ENCODE peak calls at places on chromosomes 1 and 21, in five cellular contexts. T is A549, P is heart right ventricle, E is tibial artery, R is psoas muscle. N is an unnamed sample.

GRCh38 chr1:155929057-155929456 is 5.2 kb downstream of the KHDC4 start:
- DNase-seq in R (no peak), P (no peak), E (no peak), T (no peak), N (no peak)

GRCh38 chr21:41839387-41840000 is 39.6 kb downstream of the PRDM15 start:
- DNase-seq in P (no peak), R (no peak), E (no peak), T (no peak), N (no peak)

GRCh38 chr1:238329671-238330070 is 438.9 kb upstream of the ZP4 start:
- DNase-seq in P (no peak), E (no peak), R (no peak), T (no peak), N (no peak)

GRCh38 chr21:44253832-44254700 is 7.6 kb downstream of the DNMT3L start:
- DNase-seq in P (no peak), E (peak), T (no peak), R (peak), N (no peak)

GRCh38 chr1:156004843-156005593 is 15.7 kb downstream of the SSR2 start:
- DNase-seq in T (no peak), P (no peak), R (no peak), E (no peak), N (no peak)

GRCh38 chr1:163069142-163069541 is at the start of gene RGS4:
- DNase-seq in E (peak), P (peak), T (peak), R (peak), N (peak)

GRCh38 chr21:17799414-17800164 is 19.6 kb downstream of the C21orf91 start:
- DNase-seq in R (no peak), E (no peak), P (no peak), T (no peak), N (no peak)

GRCh38 chr1:84960371-84960770 is 36.5 kb downstream of the MCOLN2 start:
- DNase-seq in R (no peak), T (no peak), P (no peak), E (no peak), N (no peak)

GRCh38 chr1:230713138-230713537 is 784 bp downstream of the AGT start:
- DNase-seq in R (no peak), P (no peak), E (no peak), T (no peak), N (no peak)
- H3K27ac ChIP-seq in R (peak), P (peak), E (peak), T (no peak), N (no peak)

GRCh38 chr1:41562328-41562727 is 77.8 kb upstream of the EDN2 start:
- DNase-seq in E (no peak), T (no peak), R (no peak), P (no peak), N (no peak)
- H3K27ac ChIP-seq in E (no peak), T (no peak), R (no peak), P (no peak), N (no peak)

DNA sequence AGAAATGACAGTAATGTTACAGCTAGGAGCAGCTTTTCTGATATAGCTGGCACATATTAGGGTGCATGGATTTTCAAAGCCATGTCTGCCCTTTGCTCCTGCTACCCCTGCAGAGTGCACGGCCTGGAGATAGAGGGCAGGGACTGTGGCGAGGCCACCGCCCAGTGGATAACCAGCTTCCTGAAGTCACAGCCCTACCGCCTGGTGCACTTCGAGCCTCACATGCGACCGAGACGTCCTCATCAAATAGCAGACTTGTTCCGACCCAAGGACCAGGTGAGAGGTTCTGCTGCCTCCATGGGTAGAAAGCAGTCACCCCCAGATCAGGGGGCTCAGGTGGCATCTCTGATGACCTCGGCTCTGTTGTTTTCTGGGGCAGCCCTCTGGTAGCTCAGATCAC is 9.8 kb downstream of the MTARC1 start:
- DNase-seq in E (no peak), R (no peak), T (no peak), P (no peak), N (no peak)
- H3K27ac ChIP-seq in E (no peak), R (no peak), T (no peak), P (no peak), N (no peak)

GRCh38 chr1:109726728-109727127 is 14.1 kb downstream of the GSTM3 start:
- DNase-seq in R (no peak), T (no peak), P (no peak), E (no peak), N (no peak)
- H3K27ac ChIP-seq in R (no peak), T (no peak), P (no peak), E (no peak), N (no peak)

GRCh38 chr1:226692067-226692792 is 46.9 kb downstream of the ITPKB start:
- DNase-seq in T (no peak), R (no peak), E (no peak), P (no peak), N (no peak)
- H3K27ac ChIP-seq in T (no peak), R (peak), E (peak), P (peak), N (no peak)

GRCh38 chr1:199549424-199549823 is 478.1 kb upstream of the NR5A2 start:
- DNase-seq in P (no peak), T (no peak), R (no peak), E (no peak), N (no peak)
- H3K27ac ChIP-seq in P (no peak), T (no peak), R (no peak), E (no peak), N (no peak)

GRCh38 chr1:39003787-39004186 is 12.7 kb downstream of the AKIRIN1 start:
- DNase-seq in E (no peak), T (no peak), P (no peak), R (no peak), N (no peak)

GRCh38 chr1:39006287-39006686 is 15.2 kb downstream of the AKIRIN1 start:
- DNase-seq in E (no peak), R (no peak), T (no peak), P (no peak), N (no peak)

GRCh38 chr1:39003464-39003752 is 12.3 kb downstream of the AKIRIN1 start:
- DNase-seq in E (no peak), T (no peak), R (no peak), P (no peak), N (no peak)

GRCh38 chr1:39001516-39002389 is 10.7 kb downstream of the AKIRIN1 start:
- DNase-seq in E (no peak), P (no peak), T (no peak), R (no peak), N (no peak)

GRCh38 chr1:39006726-39007645 is 15.9 kb downstream of the AKIRIN1 start:
- DNase-seq in P (no peak), R (no peak), T (peak), E (no peak), N (no peak)
- H3K27ac ChIP-seq in P (no peak), R (no peak), T (no peak), E (no peak), N (no peak)

GRCh38 chr1:20197329-20197791 is 11.0 kb upstream of the PLA2G2C start:
- DNase-seq in E (no peak), R (no peak), P (no peak), T (no peak), N (no peak)

GRCh38 chr1:20192871-20193411 is 6.6 kb upstream of the PLA2G2C start:
- DNase-seq in E (no peak), R (no peak), P (no peak), T (no peak), N (no peak)

GRCh38 chr1:20194770-20195463 is 8.6 kb upstream of the PLA2G2C start:
- DNase-seq in T (peak), R (peak), E (no peak), P (peak), N (peak)

GRCh38 chr1:20194224-20194623 is 7.9 kb upstream of the PLA2G2C start:
- DNase-seq in R (no peak), E (no peak), P (no peak), T (no peak), N (no peak)

DNA sequence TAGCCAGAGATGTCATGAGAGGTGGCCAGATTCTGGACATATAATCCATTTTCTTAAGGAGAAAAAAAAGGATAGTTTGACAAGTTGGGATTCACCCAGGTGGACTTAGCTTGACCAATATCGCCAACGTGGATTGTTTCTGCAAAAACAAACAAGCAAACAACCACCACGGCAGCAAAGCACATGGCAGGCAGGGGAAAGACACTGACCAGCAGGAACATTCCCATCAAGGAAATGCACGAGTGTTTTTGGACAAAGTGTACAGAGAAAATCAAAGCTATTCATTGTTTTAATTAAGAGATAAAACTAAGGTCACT is 9.1 kb upstream of the PLA2G2C start:
- DNase-seq in P (no peak), T (no peak), R (no peak), E (no peak), N (no peak)
- H3K27ac ChIP-seq in P (no peak), T (no peak), R (no peak), E (no peak), N (no peak)

GRCh38 chr1:9922342-9922741 is 12.3 kb upstream of the CTNNBIP1 start:
- DNase-seq in T (no peak), E (no peak), R (no peak), P (no peak), N (no peak)
- H3K27ac ChIP-seq in T (no peak), E (no peak), R (no peak), P (peak), N (no peak)